ENCODE peak calls at places on chromosomes 2 and 18, in nine cellular contexts. One of them, this sample, is unnamed.
A peak's percentile ranks its signal among the peaks of the same experiment; 100 is the strongest.

GRCh38 chr2:196758474-196759377 is 40.8 kb downstream of the GTF3C3 start:
- DNase-seq in breast epithelium: no peak
- DNase-seq in stimulated activated CD4-positive, alpha-beta T cell treated with anti-CD3 and anti-CD28 coated beads, Interleukin-1b, Interleukin-23, amount 100 ng/mL, for 1 hour: no peak
- DNase-seq in psoas muscle: no peak
- DNase-seq in hypothalamus: no peak
- DNase-seq in MG63: no peak
- DNase-seq in T-helper 9 cell: no peak
- DNase-seq in HTR-8/SVneo: no peak
- DNase-seq in iPS DF 19.7: no peak
- DNase-seq in this sample: peak; percentile 14

GRCh38 chr2:201432038-201432437 is 19.2 kb downstream of the TRAK2 start:
- DNase-seq in breast epithelium: no peak
- DNase-seq in stimulated activated CD4-positive, alpha-beta T cell treated with anti-CD3 and anti-CD28 coated beads, Interleukin-1b, Interleukin-23, amount 100 ng/mL, for 1 hour: no peak
- DNase-seq in psoas muscle: no peak
- DNase-seq in hypothalamus: no peak
- DNase-seq in MG63: no peak
- DNase-seq in T-helper 9 cell: no peak
- DNase-seq in HTR-8/SVneo: peak; percentile 70
- DNase-seq in iPS DF 19.7: no peak
- DNase-seq in this sample: no peak

GRCh38 chr2:98505311-98505808 is 60.7 kb downstream of the INPP4A start:
- DNase-seq in breast epithelium: no peak
- DNase-seq in stimulated activated CD4-positive, alpha-beta T cell treated with anti-CD3 and anti-CD28 coated beads, Interleukin-1b, Interleukin-23, amount 100 ng/mL, for 1 hour: no peak
- DNase-seq in psoas muscle: no peak
- DNase-seq in hypothalamus: no peak
- DNase-seq in MG63: no peak
- DNase-seq in T-helper 9 cell: no peak
- DNase-seq in HTR-8/SVneo: no peak
- DNase-seq in iPS DF 19.7: no peak
- DNase-seq in this sample: no peak

GRCh38 chr2:177254433-177255226 is 9.9 kb downstream of the NFE2L2 start:
- DNase-seq in breast epithelium: no peak
- DNase-seq in stimulated activated CD4-positive, alpha-beta T cell treated with anti-CD3 and anti-CD28 coated beads, Interleukin-1b, Interleukin-23, amount 100 ng/mL, for 1 hour: no peak
- DNase-seq in psoas muscle: peak; percentile 44
- DNase-seq in hypothalamus: peak; percentile 18
- DNase-seq in MG63: no peak
- DNase-seq in T-helper 9 cell: no peak
- DNase-seq in HTR-8/SVneo: no peak
- DNase-seq in iPS DF 19.7: peak; percentile 45
- DNase-seq in this sample: no peak

GRCh38 chr18:79876497-79876896 is 75.0 kb downstream of the SLC66A2 start:
- DNase-seq in breast epithelium: peak; percentile 44
- DNase-seq in stimulated activated CD4-positive, alpha-beta T cell treated with anti-CD3 and anti-CD28 coated beads, Interleukin-1b, Interleukin-23, amount 100 ng/mL, for 1 hour: no peak
- DNase-seq in psoas muscle: no peak
- DNase-seq in hypothalamus: no peak
- DNase-seq in MG63: no peak
- DNase-seq in T-helper 9 cell: no peak
- DNase-seq in HTR-8/SVneo: no peak
- DNase-seq in iPS DF 19.7: no peak
- DNase-seq in this sample: no peak

GRCh38 chr18:3380384-3380961 is 69.5 kb upstream of the TGIF1 start:
- DNase-seq in breast epithelium: no peak
- DNase-seq in stimulated activated CD4-positive, alpha-beta T cell treated with anti-CD3 and anti-CD28 coated beads, Interleukin-1b, Interleukin-23, amount 100 ng/mL, for 1 hour: no peak
- DNase-seq in psoas muscle: peak; percentile 46
- DNase-seq in hypothalamus: no peak
- DNase-seq in MG63: peak; percentile 66
- DNase-seq in T-helper 9 cell: no peak
- DNase-seq in HTR-8/SVneo: peak; percentile 29
- DNase-seq in iPS DF 19.7: no peak
- DNase-seq in this sample: no peak

GRCh38 chr2:164792316-164793127 is 49.1 kb downstream of the COBLL1 start:
- DNase-seq in breast epithelium: no peak
- DNase-seq in stimulated activated CD4-positive, alpha-beta T cell treated with anti-CD3 and anti-CD28 coated beads, Interleukin-1b, Interleukin-23, amount 100 ng/mL, for 1 hour: no peak
- DNase-seq in psoas muscle: no peak
- DNase-seq in hypothalamus: no peak
- DNase-seq in MG63: no peak
- DNase-seq in T-helper 9 cell: no peak
- DNase-seq in HTR-8/SVneo: no peak
- DNase-seq in iPS DF 19.7: no peak
- DNase-seq in this sample: no peak

GRCh38 chr18:63285332-63285731 is 34.2 kb downstream of the BCL2 start:
- DNase-seq in breast epithelium: no peak
- DNase-seq in stimulated activated CD4-positive, alpha-beta T cell treated with anti-CD3 and anti-CD28 coated beads, Interleukin-1b, Interleukin-23, amount 100 ng/mL, for 1 hour: no peak
- DNase-seq in psoas muscle: no peak
- DNase-seq in hypothalamus: no peak
- DNase-seq in MG63: no peak
- DNase-seq in T-helper 9 cell: no peak
- DNase-seq in HTR-8/SVneo: no peak
- DNase-seq in iPS DF 19.7: no peak
- DNase-seq in this sample: no peak

GRCh38 chr18:25898965-25899364 is 191.4 kb downstream of the SS18 start:
- DNase-seq in breast epithelium: no peak
- DNase-seq in stimulated activated CD4-positive, alpha-beta T cell treated with anti-CD3 and anti-CD28 coated beads, Interleukin-1b, Interleukin-23, amount 100 ng/mL, for 1 hour: no peak
- DNase-seq in psoas muscle: no peak
- DNase-seq in hypothalamus: no peak
- DNase-seq in MG63: no peak
- DNase-seq in T-helper 9 cell: no peak
- DNase-seq in HTR-8/SVneo: no peak
- DNase-seq in iPS DF 19.7: no peak
- DNase-seq in this sample: no peak

GRCh38 chr2:212646698-212647097 is 108.1 kb upstream of the ERBB4 start:
- DNase-seq in breast epithelium: no peak
- DNase-seq in stimulated activated CD4-positive, alpha-beta T cell treated with anti-CD3 and anti-CD28 coated beads, Interleukin-1b, Interleukin-23, amount 100 ng/mL, for 1 hour: no peak
- DNase-seq in psoas muscle: no peak
- DNase-seq in hypothalamus: no peak
- DNase-seq in MG63: peak; percentile 82
- DNase-seq in T-helper 9 cell: no peak
- DNase-seq in HTR-8/SVneo: peak; percentile 10
- DNase-seq in iPS DF 19.7: no peak
- DNase-seq in this sample: peak; percentile 12

GRCh38 chr2:26165403-26165802 is 7.5 kb upstream of the GAREM2 start:
- DNase-seq in breast epithelium: no peak
- DNase-seq in stimulated activated CD4-positive, alpha-beta T cell treated with anti-CD3 and anti-CD28 coated beads, Interleukin-1b, Interleukin-23, amount 100 ng/mL, for 1 hour: no peak
- DNase-seq in psoas muscle: no peak
- DNase-seq in hypothalamus: no peak
- DNase-seq in MG63: no peak
- DNase-seq in T-helper 9 cell: no peak
- DNase-seq in HTR-8/SVneo: no peak
- DNase-seq in iPS DF 19.7: no peak
- DNase-seq in this sample: no peak

GRCh38 chr18:63001861-63002260 is 286.5 kb downstream of the PHLPP1 start:
- DNase-seq in breast epithelium: no peak
- DNase-seq in stimulated activated CD4-positive, alpha-beta T cell treated with anti-CD3 and anti-CD28 coated beads, Interleukin-1b, Interleukin-23, amount 100 ng/mL, for 1 hour: no peak
- DNase-seq in psoas muscle: no peak
- DNase-seq in hypothalamus: no peak
- DNase-seq in MG63: no peak
- DNase-seq in T-helper 9 cell: no peak
- DNase-seq in HTR-8/SVneo: no peak
- DNase-seq in iPS DF 19.7: no peak
- DNase-seq in this sample: no peak

GRCh38 chr2:78109272-78109671 is 587.1 kb upstream of the LRRTM4 start:
- DNase-seq in breast epithelium: no peak
- DNase-seq in stimulated activated CD4-positive, alpha-beta T cell treated with anti-CD3 and anti-CD28 coated beads, Interleukin-1b, Interleukin-23, amount 100 ng/mL, for 1 hour: no peak
- DNase-seq in psoas muscle: no peak
- DNase-seq in hypothalamus: no peak
- DNase-seq in MG63: no peak
- DNase-seq in T-helper 9 cell: no peak
- DNase-seq in HTR-8/SVneo: no peak
- DNase-seq in iPS DF 19.7: no peak
- DNase-seq in this sample: no peak

GRCh38 chr2:151922845-151923666 is 94.8 kb upstream of the ARL5A start:
- DNase-seq in breast epithelium: peak; percentile 26
- DNase-seq in stimulated activated CD4-positive, alpha-beta T cell treated with anti-CD3 and anti-CD28 coated beads, Interleukin-1b, Interleukin-23, amount 100 ng/mL, for 1 hour: no peak
- DNase-seq in psoas muscle: peak; percentile 69
- DNase-seq in hypothalamus: no peak
- DNase-seq in MG63: peak; percentile 4
- DNase-seq in T-helper 9 cell: no peak
- DNase-seq in HTR-8/SVneo: peak; percentile 13
- DNase-seq in iPS DF 19.7: no peak
- DNase-seq in this sample: no peak

GRCh38 chr18:35756506-35757117 is 175.1 kb downstream of the GALNT1 start:
- DNase-seq in breast epithelium: no peak
- DNase-seq in stimulated activated CD4-positive, alpha-beta T cell treated with anti-CD3 and anti-CD28 coated beads, Interleukin-1b, Interleukin-23, amount 100 ng/mL, for 1 hour: peak; percentile 10
- DNase-seq in psoas muscle: no peak
- DNase-seq in hypothalamus: peak; percentile 41
- DNase-seq in MG63: peak; percentile 14
- DNase-seq in T-helper 9 cell: peak; percentile 16
- DNase-seq in HTR-8/SVneo: peak; percentile 29
- DNase-seq in iPS DF 19.7: no peak
- DNase-seq in this sample: peak; percentile 16

GRCh38 chr2:201900362-201900761 is 94.0 kb downstream of the CDK15 start:
- DNase-seq in breast epithelium: no peak
- DNase-seq in stimulated activated CD4-positive, alpha-beta T cell treated with anti-CD3 and anti-CD28 coated beads, Interleukin-1b, Interleukin-23, amount 100 ng/mL, for 1 hour: no peak
- DNase-seq in psoas muscle: no peak
- DNase-seq in hypothalamus: no peak
- DNase-seq in MG63: no peak
- DNase-seq in T-helper 9 cell: no peak
- DNase-seq in HTR-8/SVneo: no peak
- DNase-seq in iPS DF 19.7: no peak
- DNase-seq in this sample: no peak

GRCh38 chr2:9950521-9951271 is 797 bp upstream of the GRHL1 start:
- DNase-seq in breast epithelium: no peak
- DNase-seq in stimulated activated CD4-positive, alpha-beta T cell treated with anti-CD3 and anti-CD28 coated beads, Interleukin-1b, Interleukin-23, amount 100 ng/mL, for 1 hour: no peak
- DNase-seq in psoas muscle: peak; percentile 33
- DNase-seq in hypothalamus: peak; percentile 6
- DNase-seq in MG63: no peak
- DNase-seq in T-helper 9 cell: peak; percentile 44
- DNase-seq in HTR-8/SVneo: peak; percentile 48
- DNase-seq in iPS DF 19.7: no peak
- DNase-seq in this sample: no peak

GRCh38 chr2:38075436-38076249 is at the start of gene CYP1B1:
- DNase-seq in breast epithelium: no peak
- DNase-seq in stimulated activated CD4-positive, alpha-beta T cell treated with anti-CD3 and anti-CD28 coated beads, Interleukin-1b, Interleukin-23, amount 100 ng/mL, for 1 hour: no peak
- DNase-seq in psoas muscle: peak; percentile 37
- DNase-seq in hypothalamus: no peak
- DNase-seq in MG63: no peak
- DNase-seq in T-helper 9 cell: no peak
- DNase-seq in HTR-8/SVneo: no peak
- DNase-seq in iPS DF 19.7: no peak
- DNase-seq in this sample: no peak

GRCh38 chr18:34354351-34354750 is 129.6 kb upstream of the NOL4 start:
- DNase-seq in breast epithelium: no peak
- DNase-seq in stimulated activated CD4-positive, alpha-beta T cell treated with anti-CD3 and anti-CD28 coated beads, Interleukin-1b, Interleukin-23, amount 100 ng/mL, for 1 hour: no peak
- DNase-seq in psoas muscle: no peak
- DNase-seq in hypothalamus: no peak
- DNase-seq in MG63: no peak
- DNase-seq in T-helper 9 cell: no peak
- DNase-seq in HTR-8/SVneo: no peak
- DNase-seq in iPS DF 19.7: no peak
- DNase-seq in this sample: no peak

GRCh38 chr18:45650321-45650720 is 35.0 kb downstream of the SLC14A2 start:
- DNase-seq in breast epithelium: no peak
- DNase-seq in stimulated activated CD4-positive, alpha-beta T cell treated with anti-CD3 and anti-CD28 coated beads, Interleukin-1b, Interleukin-23, amount 100 ng/mL, for 1 hour: no peak
- DNase-seq in psoas muscle: no peak
- DNase-seq in hypothalamus: no peak
- DNase-seq in MG63: no peak
- DNase-seq in T-helper 9 cell: no peak
- DNase-seq in HTR-8/SVneo: no peak
- DNase-seq in iPS DF 19.7: no peak
- DNase-seq in this sample: no peak

GRCh38 chr2:68426885-68427579 is 40.1 kb downstream of the FBXO48 start:
- DNase-seq in breast epithelium: no peak
- DNase-seq in stimulated activated CD4-positive, alpha-beta T cell treated with anti-CD3 and anti-CD28 coated beads, Interleukin-1b, Interleukin-23, amount 100 ng/mL, for 1 hour: no peak
- DNase-seq in psoas muscle: no peak
- DNase-seq in hypothalamus: no peak
- DNase-seq in MG63: no peak
- DNase-seq in T-helper 9 cell: no peak
- DNase-seq in HTR-8/SVneo: no peak
- DNase-seq in iPS DF 19.7: no peak
- DNase-seq in this sample: peak; percentile 38

GRCh38 chr2:23287250-23287704 is 97.7 kb upstream of the KLHL29 start:
- DNase-seq in breast epithelium: peak; percentile 68
- DNase-seq in stimulated activated CD4-positive, alpha-beta T cell treated with anti-CD3 and anti-CD28 coated beads, Interleukin-1b, Interleukin-23, amount 100 ng/mL, for 1 hour: no peak
- DNase-seq in psoas muscle: peak; percentile 27
- DNase-seq in hypothalamus: no peak
- DNase-seq in MG63: peak; percentile 48
- DNase-seq in T-helper 9 cell: no peak
- DNase-seq in HTR-8/SVneo: no peak
- DNase-seq in iPS DF 19.7: no peak
- DNase-seq in this sample: no peak

GRCh38 chr2:67726416-67726815 is 329.3 kb downstream of the ETAA1 start:
- DNase-seq in breast epithelium: no peak
- DNase-seq in stimulated activated CD4-positive, alpha-beta T cell treated with anti-CD3 and anti-CD28 coated beads, Interleukin-1b, Interleukin-23, amount 100 ng/mL, for 1 hour: no peak
- DNase-seq in psoas muscle: no peak
- DNase-seq in hypothalamus: no peak
- DNase-seq in MG63: no peak
- DNase-seq in T-helper 9 cell: no peak
- DNase-seq in HTR-8/SVneo: no peak
- DNase-seq in iPS DF 19.7: no peak
- DNase-seq in this sample: no peak

GRCh38 chr2:36394804-36395203 is 39.2 kb downstream of the CRIM1 start:
- DNase-seq in breast epithelium: no peak
- DNase-seq in stimulated activated CD4-positive, alpha-beta T cell treated with anti-CD3 and anti-CD28 coated beads, Interleukin-1b, Interleukin-23, amount 100 ng/mL, for 1 hour: no peak
- DNase-seq in psoas muscle: no peak
- DNase-seq in hypothalamus: no peak
- DNase-seq in MG63: no peak
- DNase-seq in T-helper 9 cell: no peak
- DNase-seq in HTR-8/SVneo: no peak
- DNase-seq in iPS DF 19.7: no peak
- DNase-seq in this sample: no peak

GRCh38 chr2:218805627-218806026 is 23.7 kb downstream of the CYP27A1 start:
- DNase-seq in breast epithelium: peak; percentile 17
- DNase-seq in stimulated activated CD4-positive, alpha-beta T cell treated with anti-CD3 and anti-CD28 coated beads, Interleukin-1b, Interleukin-23, amount 100 ng/mL, for 1 hour: no peak
- DNase-seq in psoas muscle: no peak
- DNase-seq in hypothalamus: no peak
- DNase-seq in MG63: peak; percentile 16
- DNase-seq in T-helper 9 cell: no peak
- DNase-seq in HTR-8/SVneo: peak; percentile 15
- DNase-seq in iPS DF 19.7: no peak
- DNase-seq in this sample: no peak

GRCh38 chr2:176648691-176649297 is 379.6 kb downstream of the MTX2 start:
- DNase-seq in breast epithelium: no peak
- DNase-seq in stimulated activated CD4-positive, alpha-beta T cell treated with anti-CD3 and anti-CD28 coated beads, Interleukin-1b, Interleukin-23, amount 100 ng/mL, for 1 hour: no peak
- DNase-seq in psoas muscle: no peak
- DNase-seq in hypothalamus: no peak
- DNase-seq in MG63: no peak
- DNase-seq in T-helper 9 cell: no peak
- DNase-seq in HTR-8/SVneo: no peak
- DNase-seq in iPS DF 19.7: no peak
- DNase-seq in this sample: no peak

GRCh38 chr2:145034511-145034910 is 514.6 kb upstream of the ZEB2 start:
- DNase-seq in breast epithelium: no peak
- DNase-seq in stimulated activated CD4-positive, alpha-beta T cell treated with anti-CD3 and anti-CD28 coated beads, Interleukin-1b, Interleukin-23, amount 100 ng/mL, for 1 hour: no peak
- DNase-seq in psoas muscle: no peak
- DNase-seq in hypothalamus: no peak
- DNase-seq in MG63: no peak
- DNase-seq in T-helper 9 cell: no peak
- DNase-seq in HTR-8/SVneo: no peak
- DNase-seq in iPS DF 19.7: no peak
- DNase-seq in this sample: no peak

This sample was measured in AG09319.